ENCODE peak calls at places on chromosomes 6 and 20, in nine cellular contexts. R, E, P, J, H, G, D, Q and L are unnamed samples.

GRCh38 chr6:23656257-23656731 is 469.7 kb upstream of the NRSN1 start:
- DNase-seq in Q (no peak), D (peak; percentile 11), G (no peak), P (no peak), R (no peak), J (no peak), E (no peak), H (no peak), L (no peak)

GRCh38 chr20:41655966-41656685 is 37.9 kb upstream of the CHD6 start:
- DNase-seq in E (no peak), H (no peak), R (no peak), P (no peak), D (no peak), Q (no peak), J (no peak), G (no peak), L (peak; percentile 84)

GRCh38 chr6:158978752-158979151 is 21.2 kb downstream of the RSPH3 start:
- DNase-seq in D (no peak), J (no peak), P (no peak), H (no peak), R (no peak), E (no peak), G (no peak), Q (peak; percentile 64), L (no peak)

GRCh38 chr20:5211803-5212714 is 85.3 kb downstream of the CDS2 start:
- DNase-seq in P (no peak), J (no peak), G (no peak), R (no peak), D (no peak), Q (no peak), E (no peak), H (no peak), L (no peak)

GRCh38 chr6:6836609-6837406 is 248.3 kb downstream of the LY86 start:
- DNase-seq in R (no peak), G (no peak), P (no peak), D (no peak), E (no peak), H (no peak), J (no peak), Q (no peak), L (no peak)

GRCh38 chr20:25493137-25493536 is 85.7 kb downstream of the GINS1 start:
- DNase-seq in E (no peak), D (no peak), J (no peak), G (no peak), P (no peak), H (no peak), R (no peak), Q (no peak), L (no peak)

GRCh38 chr20:44038681-44039123 is 124.0 kb downstream of the TOX2 start:
- DNase-seq in Q (no peak), E (no peak), P (no peak), D (no peak), R (peak; percentile 36), J (no peak), H (no peak), G (no peak), L (peak; percentile 70)

GRCh38 chr20:20366896-20367680 is 816 bp upstream of the INSM1 start:
- DNase-seq in P (no peak), E (peak; percentile 75), J (no peak), D (peak; percentile 25), G (no peak), H (no peak), R (no peak), Q (no peak), L (no peak)

GRCh38 chr20:59144179-59144830 is 19.3 kb upstream of the ZNF831 start:
- DNase-seq in Q (no peak), E (peak; percentile 12), P (peak; percentile 55), R (no peak), J (no peak), D (no peak), G (no peak), H (no peak), L (no peak)

GRCh38 chr6:114718716-114719270 is 376.0 kb upstream of the HS3ST5 start:
- DNase-seq in D (no peak), H (no peak), P (no peak), E (no peak), Q (no peak), R (no peak), G (no peak), J (no peak), L (no peak)

GRCh38 chr20:57407541-57407956 is 16.4 kb downstream of the RBM38 start:
- DNase-seq in R (no peak), G (no peak), D (no peak), P (no peak), H (no peak), E (no peak), J (no peak), Q (no peak), L (no peak)

GRCh38 chr6:133945158-133945557 is 7.9 kb upstream of the TBPL1 start:
- DNase-seq in R (no peak), H (no peak), D (no peak), J (no peak), G (no peak), E (peak; percentile 47), Q (peak; percentile 29), P (no peak), L (no peak)

GRCh38 chr20:11935754-11936551 is 18.3 kb downstream of the BTBD3 start:
- DNase-seq in H (no peak), P (no peak), E (no peak), Q (no peak), G (no peak), D (no peak), R (no peak), J (no peak), L (no peak)

GRCh38 chr20:7029005-7029404 is 261.5 kb downstream of the BMP2 start:
- DNase-seq in R (no peak), G (no peak), D (no peak), J (no peak), Q (no peak), P (no peak), H (no peak), E (no peak), L (no peak)

GRCh38 chr20:37511605-37512275 is 9.3 kb upstream of the NNAT start:
- DNase-seq in D (no peak), E (no peak), G (no peak), J (no peak), P (no peak), R (no peak), H (no peak), Q (peak; percentile 67), L (no peak)

GRCh38 chr6:43778976-43779863 is 9.2 kb downstream of the VEGFA start:
- DNase-seq in J (no peak), P (no peak), G (no peak), Q (no peak), R (no peak), D (no peak), E (no peak), H (no peak), L (no peak)

GRCh38 chr6:150878347-150879213 is 13.1 kb downstream of the MTHFD1L start:
- DNase-seq in D (no peak), R (no peak), P (no peak), J (no peak), H (no peak), G (no peak), E (peak; percentile 79), Q (no peak), L (no peak)

GRCh38 chr6:147936703-147937102 is 405.9 kb upstream of the SASH1 start:
- DNase-seq in E (no peak), J (no peak), D (no peak), Q (no peak), H (no peak), P (no peak), R (no peak), G (no peak), L (no peak)

GRCh38 chr6:108760158-108761050 is 87.8 kb upstream of the ARMC2 start:
- DNase-seq in Q (peak; percentile 60), E (no peak), P (no peak), R (no peak), D (peak; percentile 10), G (no peak), J (no peak), H (no peak), L (peak; percentile 52)

GRCh38 chr6:117265425-117266266 is at the start of gene VGLL2:
- DNase-seq in D (peak; percentile 85), G (no peak), E (peak; percentile 70), P (no peak), R (peak; percentile 39), H (no peak), Q (peak; percentile 18), J (no peak), L (peak; percentile 39)

GRCh38 chr6:100344761-100345160 is 120.0 kb downstream of the SIM1 start:
- DNase-seq in H (no peak), D (no peak), P (no peak), R (no peak), G (no peak), J (no peak), E (no peak), Q (peak; percentile 82), L (no peak)

DNA sequence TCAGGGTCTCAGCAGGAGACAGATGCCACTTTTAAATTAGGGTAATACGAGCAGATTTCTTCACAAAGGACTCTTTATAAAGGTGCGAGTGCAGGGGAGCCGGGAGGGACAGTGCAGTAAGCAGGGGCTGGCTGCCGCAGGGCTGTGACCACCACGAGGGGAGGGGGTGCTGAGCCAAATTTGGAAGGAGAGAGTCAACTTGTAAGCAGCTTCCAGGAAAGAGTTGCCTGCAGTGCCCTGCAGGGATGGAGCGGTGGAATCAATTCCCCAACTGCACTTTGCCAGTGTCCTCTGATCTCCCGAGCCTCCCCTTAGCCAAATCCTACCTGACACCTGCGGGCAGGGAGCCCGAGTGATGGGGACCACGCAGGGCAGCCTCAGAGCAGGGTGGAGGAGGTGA is 13.9 kb upstream of the CCDC167 start:
- DNase-seq in H (no peak), P (no peak), G (no peak), Q (no peak), E (no peak), R (no peak), J (no peak), D (no peak), L (no peak)
- H3K4me1 ChIP-seq in H (peaks cover 7% of the 10 kb centered on the region), P (peaks cover 72% of the 10 kb centered on the region), G (no peaks in the 10 kb centered on the region), Q (peaks cover 3% of the 10 kb centered on the region), E (peaks cover 10% of the 10 kb centered on the region), R (peaks cover 63% of the 10 kb centered on the region), J (no peaks in the 10 kb centered on the region), D (peaks cover 7% of the 10 kb centered on the region), L (peaks cover 23% of the 10 kb centered on the region)

GRCh38 chr6:307874-308273 is 15.6 kb downstream of the DUSP22 start:
- DNase-seq in Q (no peak), D (no peak), E (no peak), R (no peak), H (no peak), J (no peak), G (no peak), P (no peak), L (no peak)
- H3K4me1 ChIP-seq in Q (no peaks in the 10 kb centered on the region), D (peaks cover 12% of the 10 kb centered on the region), E (no peaks in the 10 kb centered on the region), R (no peaks in the 10 kb centered on the region), H (no peaks in the 10 kb centered on the region), J (no peaks in the 10 kb centered on the region), G (no peaks in the 10 kb centered on the region), P (peaks cover 9% of the 10 kb centered on the region), L (no peaks in the 10 kb centered on the region)

GRCh38 chr6:13260116-13260598 is 68.2 kb downstream of the TBC1D7 start:
- DNase-seq in R (no peak), P (no peak), Q (no peak), D (no peak), E (no peak), J (no peak), G (no peak), H (no peak), L (no peak)
- H3K4me1 ChIP-seq in R (peaks cover 5% of the 10 kb centered on the region), P (no peaks in the 10 kb centered on the region), Q (no peaks in the 10 kb centered on the region), D (no peaks in the 10 kb centered on the region), E (no peaks in the 10 kb centered on the region), J (no peaks in the 10 kb centered on the region), G (no peaks in the 10 kb centered on the region), H (peaks cover 15% of the 10 kb centered on the region), L (no peaks in the 10 kb centered on the region)

GRCh38 chr6:2767327-2767985 is 2.3 kb downstream of the WRNIP1 start:
- DNase-seq in E (no peak), P (no peak), J (no peak), H (no peak), Q (no peak), D (no peak), R (no peak), G (no peak), L (no peak)
- H3K4me1 ChIP-seq in E (peaks cover 3% of the 10 kb centered on the region), P (peaks cover 46% of the 10 kb centered on the region), J (peaks cover 29% of the 10 kb centered on the region), H (peaks cover 50% of the 10 kb centered on the region), Q (peaks cover 15% of the 10 kb centered on the region), D (peaks cover 36% of the 10 kb centered on the region), R (no peaks in the 10 kb centered on the region), G (peaks cover 4% of the 10 kb centered on the region), L (peaks cover 10% of the 10 kb centered on the region)